ENCODE peak calls at places on chromosomes 1 and 21, in ten cellular contexts. K is right cardiac atrium; H is effector memory CD4-positive, alpha-beta T cell; X is iris pigment epithelial cell; O is left cardiac atrium; N is GM04503; P is activated naive CD4-positive, alpha-beta T cell; E is posterior cingulate gyrus; D is RPMI8226; B is T1000. A is an unnamed sample.

GRCh38 chr21:38350681-38351080 is 93.9 kb downstream of the KCNJ15 start:
- DNase-seq in K (no peak), H (no peak), X (no peak), O (no peak), N (no peak), P (no peak), E (no peak), D (no peak), B (no peak), A (no peak)

GRCh38 chr1:178258521-178258920 is 164.6 kb downstream of the RASAL2 start:
- DNase-seq in K (no peak), H (no peak), X (no peak), O (no peak), N (no peak), P (no peak), E (no peak), D (no peak), B (no peak), A (no peak)

GRCh38 chr1:231931846-231932454 is 305.4 kb downstream of the DISC1 start:
- DNase-seq in K (no peak), H (no peak), X (no peak), O (no peak), N (no peak), P (no peak), E (no peak), D (peak; percentile 48), B (no peak), A (no peak)

GRCh38 chr1:24276791-24277190 is 42.4 kb upstream of the GRHL3 start:
- DNase-seq in K (no peak), H (no peak), X (no peak), O (no peak), N (no peak), P (no peak), E (no peak), D (no peak), B (no peak), A (no peak)

GRCh38 chr1:226443439-226443838 is 35.5 kb upstream of the PARP1 start:
- DNase-seq in K (no peak), H (no peak), X (peak; percentile 69), O (no peak), N (peak; percentile 69), P (no peak), E (no peak), D (no peak), B (no peak), A (no peak)

GRCh38 chr1:229192031-229192430 is 78.9 kb upstream of the RAB4A start:
- DNase-seq in K (no peak), H (no peak), X (peak; percentile 79), O (no peak), N (peak; percentile 31), P (no peak), E (no peak), D (no peak), B (no peak), A (no peak)

GRCh38 chr1:166233750-166234366 is 67.1 kb upstream of the FAM78B start:
- DNase-seq in K (no peak), H (no peak), X (no peak), O (no peak), N (no peak), P (no peak), E (no peak), D (no peak), B (no peak), A (no peak)

GRCh38 chr1:233240367-233240766 is 55.2 kb downstream of the PCNX2 start:
- DNase-seq in K (no peak), H (no peak), X (peak; percentile 28), O (no peak), N (no peak), P (no peak), E (no peak), D (no peak), B (no peak), A (no peak)

A was measured in amygdala.